ENCODE peak calls at places on chromosomes 13 and 19, in nine cellular contexts. C, D, B, L, W, M, Y, F and K are unnamed samples.

GRCh38 chr19:42295831-42296525 is 6.0 kb upstream of the PRR19 start:
- DNase-seq in C (peak; percentile 89), D (peak; percentile 83), B (peak; percentile 87), L (no peak), W (peak; percentile 76), M (peak; percentile 62), Y (peak; percentile 75), F (peak; percentile 80), K (peak; percentile 81)

GRCh38 chr13:79457948-79458347 is 23.0 kb upstream of the NDFIP2 start:
- DNase-seq in C (no peak), D (no peak), B (no peak), L (peak; percentile 62), W (no peak), M (peak; percentile 89), Y (no peak), F (no peak), K (no peak)

GRCh38 chr13:53821632-53822031 is 793.0 kb downstream of the OLFM4 start:
- DNase-seq in C (no peak), D (no peak), B (no peak), L (no peak), W (peak; percentile 22), M (no peak), Y (no peak), F (no peak), K (no peak)

GRCh38 chr13:25588336-25589060 is 216.7 kb downstream of the ATP8A2 start:
- DNase-seq in C (no peak), D (no peak), B (no peak), L (no peak), W (no peak), M (no peak), Y (no peak), F (no peak), K (no peak)

GRCh38 chr13:98778749-98779148 is 26.3 kb upstream of the SLC15A1 start:
- DNase-seq in C (no peak), D (no peak), B (no peak), L (no peak), W (no peak), M (peak; percentile 52), Y (no peak), F (no peak), K (no peak)

GRCh38 chr13:78606471-78607408 is 3.4 kb upstream of the POU4F1 start:
- DNase-seq in C (no peak), D (no peak), B (no peak), L (no peak), W (no peak), M (no peak), Y (no peak), F (no peak), K (no peak)

GRCh38 chr13:65638572-65639168 is 1591.5 kb downstream of the PCDH9 start:
- DNase-seq in C (no peak), D (no peak), B (no peak), L (peak; percentile 22), W (peak; percentile 2), M (peak; percentile 80), Y (peak; percentile 1), F (no peak), K (peak; percentile 34)

GRCh38 chr19:16594681-16595091 is 22.5 kb upstream of the SLC35E1 start:
- DNase-seq in C (no peak), D (no peak), B (no peak), L (no peak), W (no peak), M (no peak), Y (no peak), F (no peak), K (no peak)

GRCh38 chr13:97288486-97288900 is 66.4 kb downstream of the MBNL2 start:
- DNase-seq in C (no peak), D (no peak), B (no peak), L (no peak), W (no peak), M (no peak), Y (no peak), F (no peak), K (no peak)

GRCh38 chr13:23856008-23856750 is 33.0 kb downstream of the MIPEP start:
- DNase-seq in C (no peak), D (no peak), B (no peak), L (no peak), W (peak; percentile 12), M (no peak), Y (no peak), F (no peak), K (no peak)

GRCh38 chr13:90447735-90448103 is 899.8 kb upstream of the MIR17HG start:
- DNase-seq in C (no peak), D (no peak), B (no peak), L (peak; percentile 37), W (no peak), M (peak; percentile 85), Y (no peak), F (no peak), K (no peak)

GRCh38 chr19:47723573-47723923 is 10.3 kb downstream of the EHD2 start:
- DNase-seq in C (no peak), D (no peak), B (peak; percentile 82), L (no peak), W (no peak), M (peak; percentile 94), Y (no peak), F (no peak), K (no peak)

GRCh38 chr19:9914315-9915207 is 21.8 kb downstream of the OLFM2 start:
- DNase-seq in C (peak; percentile 76), D (peak; percentile 66), B (peak; percentile 31), L (peak; percentile 25), W (peak; percentile 16), M (peak; percentile 83), Y (peak; percentile 78), F (peak; percentile 68), K (peak; percentile 76)

GRCh38 chr19:48751835-48752510 is 468 bp downstream of the FUT1 start:
- DNase-seq in C (no peak), D (no peak), B (no peak), L (no peak), W (no peak), M (no peak), Y (no peak), F (no peak), K (no peak)

GRCh38 chr13:75258159-75258782 is 223.7 kb downstream of the TBC1D4 start:
- DNase-seq in C (no peak), D (no peak), B (no peak), L (peak; percentile 25), W (peak; percentile 6), M (peak; percentile 74), Y (no peak), F (no peak), K (peak; percentile 16)

GRCh38 chr19:29211562-29212416 is 1.2 kb downstream of the UQCRFS1 start:
- DNase-seq in C (peak; percentile 13), D (no peak), B (no peak), L (no peak), W (no peak), M (peak; percentile 31), Y (peak; percentile 10), F (no peak), K (no peak)

GRCh38 chr13:111183087-111183645 is 68.1 kb downstream of the ARHGEF7 start:
- DNase-seq in C (no peak), D (no peak), B (no peak), L (no peak), W (no peak), M (no peak), Y (no peak), F (no peak), K (no peak)

GRCh38 chr19:907183-907853 is 5.7 kb downstream of the R3HDM4 start:
- DNase-seq in C (peak; percentile 52), D (no peak), B (no peak), L (no peak), W (no peak), M (no peak), Y (peak; percentile 55), F (no peak), K (peak; percentile 59)

GRCh38 chr13:99312493-99312883 is 5.3 kb upstream of the GPR183 start:
- DNase-seq in C (no peak), D (no peak), B (peak; percentile 63), L (peak; percentile 59), W (peak; percentile 36), M (peak; percentile 92), Y (no peak), F (no peak), K (no peak)

GRCh38 chr13:64332048-64332447 is 2898.1 kb downstream of the PCDH9 start:
- DNase-seq in C (no peak), D (no peak), B (no peak), L (no peak), W (no peak), M (no peak), Y (no peak), F (no peak), K (no peak)

GRCh38 chr19:28715157-28715556 is 497.8 kb downstream of the UQCRFS1 start:
- DNase-seq in C (no peak), D (no peak), B (no peak), L (no peak), W (no peak), M (no peak), Y (no peak), F (no peak), K (no peak)